ENCODE peak calls at places on chromosomes 4 and X, in seven cellular contexts. One of them, this sample, is unnamed. For H3K36me3, the result is how much of the 10 kb centered on the place peaks cover.

GRCh38 chrX:49184294-49185061 is 1.7 kb downstream of the PRICKLE3 start:
- DNase-seq in SK-N-SH: no peak
- DNase-seq in PC-3: peak
- DNase-seq in GM23248: peak
- DNase-seq in psoas muscle: peak
- DNase-seq in endothelial cell of umbilical vein: peak
- DNase-seq in GM23338: peak
- DNase-seq in this sample: peak

GRCh38 chr4:123443401-123444297 is 47.1 kb downstream of the SPRY1 start:
- DNase-seq in GM23248: no peak
- DNase-seq in SK-N-SH: peak
- DNase-seq in PC-3: no peak
- DNase-seq in endothelial cell of umbilical vein: no peak
- DNase-seq in GM23338: peak
- DNase-seq in psoas muscle: no peak
- DNase-seq in this sample: peak

GRCh38 chr4:165060938-165061337 is 7.3 kb downstream of the TRIM75 start:
- DNase-seq in GM23338: peak
- DNase-seq in endothelial cell of umbilical vein: no peak
- DNase-seq in SK-N-SH: no peak
- DNase-seq in PC-3: peak
- DNase-seq in GM23248: peak
- DNase-seq in psoas muscle: no peak
- DNase-seq in this sample: no peak

GRCh38 chr4:84279678-84280077 is 219.4 kb downstream of the NKX6-1 start:
- DNase-seq in GM23338: no peak
- DNase-seq in psoas muscle: no peak
- DNase-seq in GM23248: peak
- DNase-seq in SK-N-SH: no peak
- DNase-seq in endothelial cell of umbilical vein: no peak
- DNase-seq in PC-3: peak
- DNase-seq in this sample: no peak

GRCh38 chrX:17154001-17154400 is 207.5 kb downstream of the REPS2 start:
- DNase-seq in SK-N-SH: no peak
- DNase-seq in endothelial cell of umbilical vein: no peak
- DNase-seq in PC-3: peak
- DNase-seq in GM23338: no peak
- DNase-seq in GM23248: peak
- DNase-seq in psoas muscle: no peak
- DNase-seq in this sample: no peak

GRCh38 chr4:173461170-173461569 is 62.3 kb upstream of the SCRG1 start:
- DNase-seq in endothelial cell of umbilical vein: no peak
- DNase-seq in SK-N-SH: no peak
- DNase-seq in GM23338: no peak
- DNase-seq in psoas muscle: no peak
- DNase-seq in PC-3: peak
- DNase-seq in GM23248: peak
- DNase-seq in this sample: no peak

GRCh38 chr4:20984011-20984836 is 284.0 kb downstream of the PACRGL start:
- DNase-seq in PC-3: no peak
- DNase-seq in SK-N-SH: peak
- DNase-seq in GM23248: no peak
- DNase-seq in GM23338: peak
- DNase-seq in endothelial cell of umbilical vein: peak
- DNase-seq in psoas muscle: peak
- DNase-seq in this sample: peak

GRCh38 chr4:4415806-4416805 is 29.2 kb downstream of the NSG1 start:
- DNase-seq in PC-3: no peak
- DNase-seq in GM23248: no peak
- DNase-seq in GM23338: no peak
- DNase-seq in SK-N-SH: no peak
- DNase-seq in endothelial cell of umbilical vein: no peak
- DNase-seq in psoas muscle: peak
- DNase-seq in this sample: no peak

GRCh38 chrX:6693051-6693450 is 158.1 kb upstream of the VCX3A start:
- DNase-seq in endothelial cell of umbilical vein: no peak
- DNase-seq in PC-3: no peak
- DNase-seq in psoas muscle: no peak
- DNase-seq in SK-N-SH: no peak
- DNase-seq in GM23338: peak
- DNase-seq in GM23248: no peak
- DNase-seq in this sample: peak

GRCh38 chrX:31251336-31251735 is 179.5 kb upstream of the FTHL17 start:
- DNase-seq in psoas muscle: no peak
- DNase-seq in endothelial cell of umbilical vein: no peak
- DNase-seq in GM23338: no peak
- DNase-seq in GM23248: peak
- DNase-seq in SK-N-SH: no peak
- DNase-seq in PC-3: no peak
- DNase-seq in this sample: no peak

GRCh38 chr4:37976991-37977470 is 16.8 kb downstream of the PTTG2 start:
- DNase-seq in GM23248: peak
- DNase-seq in GM23338: peak
- DNase-seq in PC-3: peak
- DNase-seq in psoas muscle: peak
- DNase-seq in SK-N-SH: peak
- DNase-seq in endothelial cell of umbilical vein: peak
- DNase-seq in this sample: peak

GRCh38 chrX:22246620-22247019 is 26.1 kb upstream of the CBLL2 start:
- DNase-seq in PC-3: no peak
- DNase-seq in SK-N-SH: no peak
- DNase-seq in endothelial cell of umbilical vein: no peak
- DNase-seq in GM23248: peak
- DNase-seq in GM23338: no peak
- DNase-seq in psoas muscle: no peak
- DNase-seq in this sample: no peak

GRCh38 chr4:15809473-15809872 is 31.3 kb downstream of the CD38 start:
- DNase-seq in GM23248: no peak
- DNase-seq in GM23338: no peak
- DNase-seq in SK-N-SH: no peak
- DNase-seq in PC-3: no peak
- DNase-seq in endothelial cell of umbilical vein: no peak
- DNase-seq in psoas muscle: no peak
- DNase-seq in this sample: no peak

GRCh38 chrX:50905334-50905733 is 5.2 kb upstream of the BMP15 start:
- DNase-seq in PC-3: peak
- DNase-seq in GM23338: peak
- DNase-seq in endothelial cell of umbilical vein: no peak
- DNase-seq in psoas muscle: no peak
- DNase-seq in GM23248: peak
- DNase-seq in SK-N-SH: no peak
- DNase-seq in this sample: no peak

GRCh38 chr4:74365761-74366160 is 816 bp downstream of the EREG start:
- DNase-seq in GM23338: peak
- DNase-seq in SK-N-SH: peak
- DNase-seq in psoas muscle: no peak
- DNase-seq in endothelial cell of umbilical vein: peak
- DNase-seq in GM23248: peak
- DNase-seq in PC-3: no peak
- DNase-seq in this sample: peak

GRCh38 chr4:55013431-55013955 is 111.9 kb downstream of the KDR start:
- DNase-seq in endothelial cell of umbilical vein: no peak
- DNase-seq in psoas muscle: no peak
- DNase-seq in GM23338: no peak
- DNase-seq in GM23248: no peak
- DNase-seq in SK-N-SH: no peak
- DNase-seq in PC-3: peak
- DNase-seq in this sample: no peak

GRCh38 chr4:83917572-83917971 is 381.7 kb downstream of the GPAT3 start:
- DNase-seq in SK-N-SH: no peak
- DNase-seq in GM23338: peak
- DNase-seq in endothelial cell of umbilical vein: no peak
- DNase-seq in GM23248: no peak
- DNase-seq in PC-3: no peak
- DNase-seq in psoas muscle: no peak
- DNase-seq in this sample: no peak

GRCh38 chr4:150828159-150828558 is 186.9 kb downstream of the LRBA start:
- DNase-seq in PC-3: no peak
- DNase-seq in GM23248: no peak
- DNase-seq in psoas muscle: no peak
- DNase-seq in SK-N-SH: no peak
- DNase-seq in GM23338: no peak
- DNase-seq in endothelial cell of umbilical vein: no peak
- DNase-seq in this sample: no peak

GRCh38 chr4:138522366-138522765 is 280.2 kb upstream of the SLC7A11 start:
- DNase-seq in psoas muscle: no peak
- DNase-seq in SK-N-SH: no peak
- DNase-seq in GM23338: peak
- DNase-seq in GM23248: peak
- DNase-seq in endothelial cell of umbilical vein: peak
- DNase-seq in PC-3: peak
- DNase-seq in this sample: peak

GRCh38 chr4:82139287-82139686 is 234.5 kb downstream of the HNRNPD start:
- DNase-seq in SK-N-SH: no peak
- DNase-seq in psoas muscle: no peak
- DNase-seq in GM23338: no peak
- DNase-seq in PC-3: no peak
- DNase-seq in GM23248: no peak
- DNase-seq in endothelial cell of umbilical vein: no peak
- DNase-seq in this sample: no peak
- H3K36me3 ChIP-seq in SK-N-SH: under half
- H3K36me3 ChIP-seq in psoas muscle: under half
- H3K36me3 ChIP-seq in GM23338: under half
- H3K36me3 ChIP-seq in PC-3: under half
- H3K36me3 ChIP-seq in GM23248: under half
- H3K36me3 ChIP-seq in endothelial cell of umbilical vein: under half
- H3K36me3 ChIP-seq in this sample: under half

DNA sequence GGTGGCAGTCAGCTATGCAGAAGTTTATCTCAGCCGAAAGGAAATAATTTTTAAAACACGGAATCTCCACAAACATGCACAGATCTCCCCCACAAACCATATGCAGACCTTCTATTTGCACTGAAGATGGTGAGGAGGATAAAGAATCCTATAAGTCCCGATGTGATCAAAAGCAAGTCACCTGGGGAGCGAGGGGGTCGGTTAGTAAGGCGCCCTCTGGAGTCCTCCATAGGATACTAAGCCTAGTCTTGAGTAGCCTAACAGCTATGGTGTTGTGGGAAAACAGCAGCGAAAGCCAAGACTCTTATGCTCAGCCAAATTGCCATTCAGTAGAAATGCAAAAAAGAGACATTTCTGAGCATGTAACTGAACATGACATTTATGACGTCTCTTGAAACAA is 210.9 kb downstream of the FRMPD4 start:
- DNase-seq in psoas muscle: no peak
- DNase-seq in GM23338: peak
- DNase-seq in PC-3: no peak
- DNase-seq in endothelial cell of umbilical vein: no peak
- DNase-seq in GM23248: no peak
- DNase-seq in SK-N-SH: no peak
- DNase-seq in this sample: peak
- H3K4me3 ChIP-seq in psoas muscle: no peak
- H3K4me3 ChIP-seq in GM23338: no peak
- H3K4me3 ChIP-seq in PC-3: no peak
- H3K4me3 ChIP-seq in endothelial cell of umbilical vein: no peak
- H3K4me3 ChIP-seq in GM23248: no peak
- H3K4me3 ChIP-seq in SK-N-SH: no peak
- H3K4me3 ChIP-seq in this sample: no peak

DNA sequence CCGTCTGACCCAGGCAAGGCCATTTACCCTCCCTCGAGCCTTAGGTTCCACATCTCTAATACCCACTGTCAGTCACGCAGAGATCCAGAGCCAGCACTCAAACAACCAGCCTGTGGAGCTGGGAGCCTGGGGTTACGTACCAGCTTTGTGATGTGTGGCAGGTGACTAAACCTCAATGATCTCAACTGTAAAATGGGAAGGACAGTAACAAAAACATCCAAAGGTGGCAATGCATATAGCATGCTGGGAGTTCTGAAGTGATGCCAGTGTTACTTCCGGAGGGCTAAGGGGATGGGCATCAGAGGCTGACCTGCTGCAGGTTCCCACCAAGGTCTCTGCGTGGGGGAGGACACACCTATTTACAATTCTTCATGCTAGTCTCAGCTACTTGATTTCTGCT is 6.0 kb downstream of the GRPEL1 start:
- DNase-seq in endothelial cell of umbilical vein: no peak
- DNase-seq in PC-3: no peak
- DNase-seq in GM23248: no peak
- DNase-seq in SK-N-SH: no peak
- DNase-seq in GM23338: no peak
- DNase-seq in psoas muscle: no peak
- DNase-seq in this sample: no peak
- H3K36me3 ChIP-seq in endothelial cell of umbilical vein: under half
- H3K36me3 ChIP-seq in PC-3: half or more
- H3K36me3 ChIP-seq in GM23248: under half
- H3K36me3 ChIP-seq in SK-N-SH: half or more
- H3K36me3 ChIP-seq in GM23338: under half
- H3K36me3 ChIP-seq in psoas muscle: half or more
- H3K36me3 ChIP-seq in this sample: under half

GRCh38 chrX:134669378-134670098 is 11.3 kb upstream of the PLAC1 start:
- DNase-seq in SK-N-SH: peak
- DNase-seq in psoas muscle: peak
- DNase-seq in PC-3: peak
- DNase-seq in endothelial cell of umbilical vein: peak
- DNase-seq in GM23338: no peak
- DNase-seq in GM23248: peak
- DNase-seq in this sample: no peak
- H3K4me3 ChIP-seq in SK-N-SH: no peak
- H3K4me3 ChIP-seq in psoas muscle: no peak
- H3K4me3 ChIP-seq in PC-3: peak
- H3K4me3 ChIP-seq in endothelial cell of umbilical vein: no peak
- H3K4me3 ChIP-seq in GM23338: no peak
- H3K4me3 ChIP-seq in GM23248: peak
- H3K4me3 ChIP-seq in this sample: no peak

DNA sequence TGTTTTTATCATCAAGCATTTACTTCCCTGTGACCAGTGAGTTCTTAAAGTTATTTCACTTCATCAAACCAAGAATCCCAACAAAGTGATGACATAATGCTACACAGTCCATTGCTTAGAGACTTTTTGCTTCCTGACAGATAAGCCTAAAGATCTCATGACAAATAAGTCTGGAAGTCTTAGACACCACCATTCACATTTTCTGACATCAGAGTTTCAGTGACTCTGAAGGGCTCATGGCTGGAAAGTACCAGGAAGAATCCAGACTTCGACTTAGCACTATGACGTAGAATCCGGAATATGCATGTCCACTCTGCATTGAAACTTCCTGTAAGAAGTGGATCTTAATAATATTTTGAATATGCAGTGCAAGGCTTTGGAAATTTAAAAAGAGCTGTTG is 53.7 kb downstream of the CLDN22 start:
- DNase-seq in psoas muscle: no peak
- DNase-seq in endothelial cell of umbilical vein: no peak
- DNase-seq in PC-3: no peak
- DNase-seq in GM23338: no peak
- DNase-seq in GM23248: peak
- DNase-seq in SK-N-SH: no peak
- DNase-seq in this sample: no peak
- H3K36me3 ChIP-seq in psoas muscle: half or more
- H3K36me3 ChIP-seq in endothelial cell of umbilical vein: under half
- H3K36me3 ChIP-seq in PC-3: under half
- H3K36me3 ChIP-seq in GM23338: half or more
- H3K36me3 ChIP-seq in GM23248: half or more
- H3K36me3 ChIP-seq in SK-N-SH: under half
- H3K36me3 ChIP-seq in this sample: under half

GRCh38 chr4:101158136-101158485 is 189.2 kb downstream of the PPP3CA start:
- DNase-seq in psoas muscle: no peak
- DNase-seq in GM23248: peak
- DNase-seq in SK-N-SH: no peak
- DNase-seq in endothelial cell of umbilical vein: no peak
- DNase-seq in GM23338: no peak
- DNase-seq in PC-3: no peak
- DNase-seq in this sample: no peak
- H3K4me3 ChIP-seq in psoas muscle: no peak
- H3K4me3 ChIP-seq in GM23248: peak
- H3K4me3 ChIP-seq in SK-N-SH: no peak
- H3K4me3 ChIP-seq in endothelial cell of umbilical vein: no peak
- H3K4me3 ChIP-seq in GM23338: no peak
- H3K4me3 ChIP-seq in PC-3: no peak
- H3K4me3 ChIP-seq in this sample: no peak

GRCh38 chr4:81436928-81437327 is 34.8 kb downstream of the RASGEF1B start:
- DNase-seq in psoas muscle: no peak
- DNase-seq in GM23338: no peak
- DNase-seq in PC-3: no peak
- DNase-seq in endothelial cell of umbilical vein: no peak
- DNase-seq in GM23248: no peak
- DNase-seq in SK-N-SH: no peak
- DNase-seq in this sample: no peak
- H3K36me3 ChIP-seq in psoas muscle: half or more
- H3K36me3 ChIP-seq in GM23338: under half
- H3K36me3 ChIP-seq in PC-3: under half
- H3K36me3 ChIP-seq in endothelial cell of umbilical vein: under half
- H3K36me3 ChIP-seq in GM23248: under half
- H3K36me3 ChIP-seq in SK-N-SH: under half
- H3K36me3 ChIP-seq in this sample: under half

This sample was measured in H7.